ENCODE peak calls at places on chromosomes 6 and 20, in five cellular contexts. Z is AG20443, O is ELR, W is HL-60, S is AG08395. A is an unnamed sample.

GRCh38 chr20:32505723-32506473 is 79.2 kb downstream of the NOL4L start:
- DNase-seq in Z (no peak), O (no peak), W (peak; percentile 72), S (no peak), A (no peak)

GRCh38 chr6:441126-441920 is 49.8 kb downstream of the IRF4 start:
- DNase-seq in Z (no peak), O (no peak), W (no peak), S (no peak), A (no peak)

GRCh38 chr6:87122477-87122876 is 27.6 kb upstream of the CGA start:
- DNase-seq in Z (peak; percentile 6), O (no peak), W (no peak), S (no peak), A (no peak)

GRCh38 chr6:128095362-128095761 is 194.5 kb upstream of the THEMIS start:
- DNase-seq in Z (no peak), O (no peak), W (no peak), S (no peak), A (no peak)

GRCh38 chr6:75117701-75118100 is 88.2 kb downstream of the COL12A1 start:
- DNase-seq in Z (no peak), O (peak; percentile 34), W (no peak), S (no peak), A (no peak)

GRCh38 chr6:89650579-89650978 is 12.0 kb upstream of the LYRM2 start:
- DNase-seq in Z (no peak), O (no peak), W (no peak), S (no peak), A (no peak)

GRCh38 chr6:109513571-109514071 is 30.6 kb upstream of the ZBTB24 start:
- DNase-seq in Z (peak; percentile 23), O (peak; percentile 62), W (no peak), S (no peak), A (peak; percentile 40)

GRCh38 chr6:102458990-102459389 is 1065.5 kb downstream of the GRIK2 start:
- DNase-seq in Z (no peak), O (no peak), W (no peak), S (no peak), A (no peak)

GRCh38 chr20:32538526-32538918 is 46.6 kb downstream of the NOL4L start:
- DNase-seq in Z (peak; percentile 57), O (no peak), W (no peak), S (no peak), A (no peak)

GRCh38 chr6:89818977-89819335 is 638 bp downstream of the MDN1 start:
- DNase-seq in Z (peak; percentile 11), O (peak; percentile 58), W (peak; percentile 68), S (no peak), A (peak; percentile 61)

GRCh38 chr6:157323114-157323923 is at the start of gene TMEM242:
- DNase-seq in Z (peak; percentile 94), O (peak; percentile 95), W (peak; percentile 72), S (peak; percentile 91), A (peak; percentile 95)

GRCh38 chr6:30589754-30590358 is 18.6 kb downstream of the ABCF1 start:
- DNase-seq in Z (no peak), O (no peak), W (no peak), S (no peak), A (no peak)

GRCh38 chr6:106820412-106820852 is 154.1 kb downstream of the CD24 start:
- DNase-seq in Z (peak; percentile 54), O (peak; percentile 48), W (no peak), S (peak; percentile 67), A (no peak)

GRCh38 chr6:39593644-39594043 is 131.6 kb downstream of the KIF6 start:
- DNase-seq in Z (no peak), O (no peak), W (no peak), S (no peak), A (no peak)

GRCh38 chr6:7156666-7157278 is 49.0 kb downstream of the RREB1 start:
- DNase-seq in Z (peak; percentile 89), O (peak; percentile 90), W (no peak), S (peak; percentile 92), A (no peak)

GRCh38 chr20:50450961-50451752 is 59.0 kb upstream of the PTPN1 start:
- DNase-seq in Z (peak; percentile 63), O (peak; percentile 67), W (peak; percentile 66), S (peak; percentile 52), A (no peak)

GRCh38 chr20:34045294-34045693 is 51.6 kb downstream of the RALY start:
- DNase-seq in Z (peak; percentile 33), O (no peak), W (no peak), S (no peak), A (no peak)

GRCh38 chr6:117481278-117481925 is 1.1 kb upstream of the DCBLD1 start:
- DNase-seq in Z (no peak), O (no peak), W (no peak), S (no peak), A (peak; percentile 43)

GRCh38 chr6:158826819-158827501 is 7.8 kb upstream of the EZR start:
- DNase-seq in Z (no peak), O (no peak), W (no peak), S (no peak), A (no peak)

GRCh38 chr6:157996201-157996712 is 14.6 kb downstream of the SYNJ2 start:
- DNase-seq in Z (no peak), O (no peak), W (no peak), S (no peak), A (no peak)

GRCh38 chr6:133977983-133978895 is 25.2 kb downstream of the TBPL1 start:
- DNase-seq in Z (peak; percentile 43), O (peak; percentile 81), W (peak; percentile 38), S (peak; percentile 38), A (peak; percentile 52)

GRCh38 chr20:37880726-37881591 is 22.0 kb upstream of the VSTM2L start:
- DNase-seq in Z (no peak), O (no peak), W (no peak), S (no peak), A (peak; percentile 43)

A was measured in HT-29.